ENCODE peak calls at places on chromosomes 3 and 15, in four cellular contexts. One of them, this sample, is unnamed.

GRCh38 chr15:94026458-94026967 is 204.8 kb upstream of the MCTP2 start:
- DNase-seq in neural crest cell: no peak
- DNase-seq in AG04450: peak; percentile 38
- DNase-seq in chondrocyte: no peak
- DNase-seq in this sample: no peak

GRCh38 chr3:129836381-129837056 is 57.0 kb downstream of the TMCC1 start:
- DNase-seq in chondrocyte: no peak
- DNase-seq in AG04450: no peak
- DNase-seq in neural crest cell: no peak
- DNase-seq in this sample: no peak

GRCh38 chr3:192281207-192281880 is 446.0 kb downstream of the FGF12 start:
- DNase-seq in chondrocyte: no peak
- DNase-seq in neural crest cell: no peak
- DNase-seq in AG04450: no peak
- DNase-seq in this sample: no peak

GRCh38 chr3:171873561-171873960 is 30.4 kb downstream of the TMEM212 start:
- DNase-seq in chondrocyte: no peak
- DNase-seq in neural crest cell: no peak
- DNase-seq in AG04450: no peak
- DNase-seq in this sample: no peak

GRCh38 chr3:27585429-27585828 is 101.2 kb upstream of the SLC4A7 start:
- DNase-seq in neural crest cell: no peak
- DNase-seq in chondrocyte: no peak
- DNase-seq in AG04450: no peak
- DNase-seq in this sample: no peak

GRCh38 chr3:67015702-67016500 is 17.8 kb downstream of the KBTBD8 start:
- DNase-seq in chondrocyte: no peak
- DNase-seq in AG04450: no peak
- DNase-seq in neural crest cell: no peak
- DNase-seq in this sample: no peak

GRCh38 chr15:97009036-97009555 is 678.6 kb downstream of the NR2F2 start:
- DNase-seq in AG04450: no peak
- DNase-seq in chondrocyte: no peak
- DNase-seq in neural crest cell: no peak
- DNase-seq in this sample: no peak

GRCh38 chr3:188855690-188856089 is 316.1 kb upstream of the TPRG1 start:
- DNase-seq in AG04450: no peak
- DNase-seq in chondrocyte: no peak
- DNase-seq in neural crest cell: no peak
- DNase-seq in this sample: no peak

GRCh38 chr3:189824629-189825312 is 193.6 kb downstream of the TP63 start:
- DNase-seq in AG04450: peak; percentile 51
- DNase-seq in neural crest cell: no peak
- DNase-seq in chondrocyte: no peak
- DNase-seq in this sample: no peak

GRCh38 chr3:171847133-171847532 is 4.0 kb downstream of the TMEM212 start:
- DNase-seq in chondrocyte: no peak
- DNase-seq in neural crest cell: no peak
- DNase-seq in AG04450: no peak
- DNase-seq in this sample: no peak

GRCh38 chr15:26525096-26525495 is 247.8 kb downstream of the GABRB3 start:
- DNase-seq in AG04450: no peak
- DNase-seq in neural crest cell: no peak
- DNase-seq in chondrocyte: no peak
- DNase-seq in this sample: no peak

GRCh38 chr15:89820651-89821611 is 6.3 kb upstream of the ANPEP start:
- DNase-seq in AG04450: no peak
- DNase-seq in neural crest cell: no peak
- DNase-seq in chondrocyte: no peak
- DNase-seq in this sample: no peak

GRCh38 chr15:40430271-40430805 is 10.4 kb upstream of the BAHD1 start:
- DNase-seq in chondrocyte: no peak
- DNase-seq in neural crest cell: no peak
- DNase-seq in AG04450: no peak
- DNase-seq in this sample: peak; percentile 35

GRCh38 chr3:188320757-188321156 is 166.8 kb downstream of the LPP start:
- DNase-seq in chondrocyte: no peak
- DNase-seq in AG04450: peak; percentile 21
- DNase-seq in neural crest cell: no peak
- DNase-seq in this sample: no peak

GRCh38 chr3:111667621-111668239 is 72.6 kb upstream of the ZBED2 start:
- DNase-seq in chondrocyte: no peak
- DNase-seq in AG04450: no peak
- DNase-seq in neural crest cell: no peak
- DNase-seq in this sample: no peak

GRCh38 chr3:163364717-163365116 is 1713.6 kb downstream of the SI start:
- DNase-seq in AG04450: no peak
- DNase-seq in chondrocyte: no peak
- DNase-seq in neural crest cell: no peak
- DNase-seq in this sample: no peak

GRCh38 chr3:119604878-119605277 is 7.2 kb downstream of the PLA1A start:
- DNase-seq in neural crest cell: no peak
- DNase-seq in chondrocyte: no peak
- DNase-seq in AG04450: no peak
- DNase-seq in this sample: no peak

GRCh38 chr3:154170300-154170699 is 49.1 kb downstream of the ARHGEF26 start:
- DNase-seq in AG04450: no peak
- DNase-seq in neural crest cell: no peak
- DNase-seq in chondrocyte: no peak
- DNase-seq in this sample: no peak

GRCh38 chr15:53477981-53478766 is 281.3 kb downstream of the WDR72 start:
- DNase-seq in chondrocyte: no peak
- DNase-seq in neural crest cell: no peak
- DNase-seq in AG04450: no peak
- DNase-seq in this sample: no peak

GRCh38 chr3:184176377-184177330 is 2.0 kb downstream of the AP2M1 start:
- DNase-seq in AG04450: peak; percentile 88
- DNase-seq in chondrocyte: peak; percentile 94
- DNase-seq in neural crest cell: peak; percentile 40
- DNase-seq in this sample: peak; percentile 75

GRCh38 chr15:70328137-70329115 is 230.7 kb upstream of the TLE3 start:
- DNase-seq in chondrocyte: no peak
- DNase-seq in AG04450: peak; percentile 30
- DNase-seq in neural crest cell: no peak
- DNase-seq in this sample: peak; percentile 76

GRCh38 chr15:66912001-66912400 is 153.4 kb upstream of the SMAD3 start:
- DNase-seq in neural crest cell: no peak
- DNase-seq in AG04450: no peak
- DNase-seq in chondrocyte: no peak
- DNase-seq in this sample: no peak

GRCh38 chr3:11155341-11156025 is 1.2 kb downstream of the HRH1 start:
- DNase-seq in chondrocyte: no peak
- DNase-seq in AG04450: peak; percentile 60
- DNase-seq in neural crest cell: peak; percentile 47
- DNase-seq in this sample: peak; percentile 73

GRCh38 chr15:44009056-44009455 is 182.3 kb downstream of the WDR76 start:
- DNase-seq in chondrocyte: no peak
- DNase-seq in neural crest cell: no peak
- DNase-seq in AG04450: peak; percentile 20
- DNase-seq in this sample: no peak

GRCh38 chr15:80179025-80179759 is 26.4 kb downstream of the FAH start:
- DNase-seq in AG04450: peak; percentile 85
- DNase-seq in neural crest cell: no peak
- DNase-seq in chondrocyte: no peak
- DNase-seq in this sample: no peak

GRCh38 chr15:63599401-63600000 is 2.3 kb downstream of the FBXL22 start:
- DNase-seq in chondrocyte: no peak
- DNase-seq in neural crest cell: no peak
- DNase-seq in AG04450: no peak
- DNase-seq in this sample: peak; percentile 85

GRCh38 chr15:63198752-63199250 is 9.4 kb downstream of the RAB8B start:
- DNase-seq in AG04450: no peak
- DNase-seq in chondrocyte: no peak
- DNase-seq in neural crest cell: no peak
- DNase-seq in this sample: no peak

DNA sequence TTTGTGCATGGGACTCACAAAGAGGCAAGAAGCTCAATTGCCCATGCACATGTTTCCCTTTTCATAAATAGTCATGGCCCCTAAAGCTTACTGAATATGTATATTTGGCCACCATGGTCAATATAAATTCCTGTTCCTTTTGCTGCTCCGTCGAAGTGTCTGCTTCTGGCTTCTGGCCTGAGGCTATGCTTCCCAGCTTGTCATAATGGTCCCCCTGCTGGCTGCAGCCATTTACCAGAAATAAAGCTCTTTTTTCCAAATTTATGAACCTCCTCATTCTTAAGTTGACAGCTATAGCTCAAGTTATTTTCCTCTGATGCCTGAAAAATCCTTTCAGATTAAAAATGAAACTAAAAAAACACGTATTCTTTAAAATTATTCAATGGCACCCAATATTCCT is 602.1 kb downstream of the VGLL3 start:
- DNase-seq in neural crest cell: peak; percentile 3
- DNase-seq in AG04450: no peak
- DNase-seq in chondrocyte: no peak
- DNase-seq in this sample: no peak
- TF ChIP-seq CTCF in neural crest cell: peak; percentile 34
- TF ChIP-seq CTCF in AG04450: no peak
- TF ChIP-seq CTCF in chondrocyte: peak; percentile 28
- TF ChIP-seq CTCF in this sample: no peak

DNA sequence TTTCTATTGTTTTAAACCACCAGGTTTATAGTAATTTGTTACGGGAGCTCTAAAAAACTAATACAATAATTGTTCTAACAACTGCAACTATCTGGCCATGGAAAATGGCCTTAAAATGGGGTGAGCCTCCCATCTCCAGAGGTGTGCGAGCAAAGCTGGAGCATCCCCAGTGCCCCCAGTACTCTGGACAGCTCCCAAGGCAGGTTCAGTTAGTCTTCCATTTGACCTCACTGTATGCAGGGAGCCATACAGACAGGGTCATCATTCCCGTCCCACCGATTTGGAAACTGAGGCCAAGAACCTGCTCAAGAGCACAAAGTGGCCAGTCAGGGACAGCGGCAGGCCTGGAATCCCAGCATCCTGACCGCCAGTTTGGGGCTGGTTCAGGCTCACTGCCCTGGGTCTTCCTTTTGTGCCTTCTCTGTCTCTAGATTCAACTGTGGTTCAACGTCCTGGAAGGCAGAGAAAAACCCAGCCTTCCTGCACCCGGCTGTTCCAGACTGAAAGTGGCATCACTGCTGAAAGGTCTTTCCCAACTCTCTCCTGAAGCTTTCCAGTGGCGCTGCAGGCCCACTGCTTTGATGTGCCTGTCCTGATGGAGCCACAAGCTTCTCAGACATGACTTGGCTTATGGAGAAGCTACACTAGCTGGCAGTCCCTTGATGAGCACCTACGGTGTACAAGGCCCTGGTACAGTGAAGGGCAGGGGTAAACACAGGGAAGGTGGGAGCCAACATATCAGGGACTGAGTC is 76.6 kb upstream of the LINGO1 start:
- DNase-seq in chondrocyte: no peak
- DNase-seq in neural crest cell: no peak
- DNase-seq in AG04450: no peak
- DNase-seq in this sample: no peak
- TF ChIP-seq CTCF in chondrocyte: no peak
- TF ChIP-seq CTCF in neural crest cell: no peak
- TF ChIP-seq CTCF in AG04450: no peak
- TF ChIP-seq CTCF in this sample: no peak

GRCh38 chr3:158248261-158248660 is 138.4 kb downstream of the RSRC1 start:
- DNase-seq in AG04450: no peak
- DNase-seq in chondrocyte: no peak
- DNase-seq in neural crest cell: no peak
- DNase-seq in this sample: no peak
- TF ChIP-seq CTCF in AG04450: no peak
- TF ChIP-seq CTCF in chondrocyte: no peak
- TF ChIP-seq CTCF in neural crest cell: no peak
- TF ChIP-seq CTCF in this sample: no peak

DNA sequence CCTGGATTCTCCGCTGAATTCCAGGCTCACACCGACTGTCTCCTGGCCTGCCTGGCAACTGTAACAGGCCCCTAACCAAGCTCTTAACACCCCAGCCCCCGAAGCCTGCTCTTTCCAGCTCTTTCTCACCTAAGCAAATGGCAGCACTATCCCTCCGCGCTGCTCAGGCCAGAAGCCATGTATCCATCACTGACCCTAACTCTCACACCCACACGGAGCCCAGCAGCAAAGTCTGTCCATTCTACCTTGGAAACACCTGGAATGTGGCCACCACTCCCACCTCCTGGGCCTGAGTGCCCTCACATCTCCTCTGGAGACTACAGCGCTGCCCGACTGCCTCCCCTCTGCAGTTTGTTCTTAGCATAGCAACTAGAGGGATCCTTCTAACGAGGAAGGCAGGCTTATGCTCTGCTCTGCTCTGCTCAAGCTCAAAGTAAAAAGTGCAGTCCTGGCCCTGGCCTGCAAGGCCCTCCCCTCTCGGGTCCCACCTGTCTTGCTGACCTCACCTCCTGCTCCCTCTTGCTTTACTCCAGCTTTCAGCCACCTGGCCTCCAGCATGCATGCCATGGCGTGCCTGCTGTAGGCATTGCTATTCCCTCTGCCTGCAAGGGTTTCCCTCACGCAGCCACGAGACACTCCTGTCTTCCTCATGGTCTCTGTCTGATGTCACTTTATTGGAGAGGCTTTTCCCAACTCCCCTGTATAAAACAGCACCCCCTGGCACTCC is 27.2 kb downstream of the FEM1B start:
- DNase-seq in neural crest cell: no peak
- DNase-seq in AG04450: no peak
- DNase-seq in chondrocyte: no peak
- DNase-seq in this sample: no peak
- TF ChIP-seq CTCF in neural crest cell: no peak
- TF ChIP-seq CTCF in AG04450: no peak
- TF ChIP-seq CTCF in chondrocyte: no peak
- TF ChIP-seq CTCF in this sample: no peak

GRCh38 chr3:42831321-42831713 is 22.1 kb downstream of the ACKR2 start:
- DNase-seq in neural crest cell: peak; percentile 75
- DNase-seq in AG04450: no peak
- DNase-seq in chondrocyte: no peak
- DNase-seq in this sample: peak; percentile 64

GRCh38 chr3:42838571-42838970 is 29.3 kb downstream of the ACKR2 start:
- DNase-seq in chondrocyte: no peak
- DNase-seq in neural crest cell: no peak
- DNase-seq in AG04450: no peak
- DNase-seq in this sample: no peak

GRCh38 chr3:42839616-42840015 is 30.4 kb downstream of the ACKR2 start:
- DNase-seq in chondrocyte: no peak
- DNase-seq in AG04450: peak; percentile 42
- DNase-seq in neural crest cell: peak; percentile 35
- DNase-seq in this sample: no peak

GRCh38 chr3:42841332-42841731 is 32.1 kb downstream of the ACKR2 start:
- DNase-seq in neural crest cell: no peak
- DNase-seq in chondrocyte: no peak
- DNase-seq in AG04450: no peak
- DNase-seq in this sample: no peak

DNA sequence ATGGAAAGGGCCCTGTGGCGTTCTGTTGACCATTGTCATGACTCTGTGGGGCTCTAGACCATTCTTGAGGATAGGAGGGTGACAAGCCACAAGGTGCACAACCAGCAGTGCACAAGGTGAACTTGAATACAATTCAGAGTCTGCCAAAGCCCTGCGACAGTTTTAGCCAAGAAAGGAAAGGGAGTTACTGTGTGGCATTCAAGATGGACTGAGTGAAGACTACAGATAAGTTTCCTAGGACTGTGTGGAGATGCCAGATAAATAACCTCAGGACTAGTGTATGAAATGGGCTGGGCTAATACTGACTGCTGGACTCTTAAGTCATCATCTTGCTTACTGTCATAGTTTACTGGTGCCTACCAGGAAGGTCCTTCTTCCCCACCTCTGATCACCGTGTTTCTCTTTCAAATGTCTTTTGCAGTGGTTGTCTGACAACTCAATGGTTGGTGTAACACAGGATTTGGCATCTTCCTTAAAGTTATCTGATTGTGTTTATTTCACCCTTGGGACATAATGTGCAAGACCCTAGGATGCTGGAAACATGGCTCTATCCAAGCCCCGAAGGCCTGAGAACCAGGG is 27.4 kb downstream of the ACKR2 start:
- DNase-seq in chondrocyte: no peak
- DNase-seq in AG04450: no peak
- DNase-seq in neural crest cell: no peak
- DNase-seq in this sample: no peak
- TF ChIP-seq CTCF in chondrocyte: no peak
- TF ChIP-seq CTCF in AG04450: no peak
- TF ChIP-seq CTCF in neural crest cell: no peak
- TF ChIP-seq CTCF in this sample: no peak